ENCODE peak calls at places on chromosomes 12 and 14, in seven cellular contexts. One of them, this sample, is unnamed.

GRCh38 chr14:36344211-36344610 is 23.8 kb upstream of the MBIP start:
- DNase-seq in right lobe of liver: no peak
- DNase-seq in heart left ventricle: no peak
- DNase-seq in IMR-90: peak
- DNase-seq in tibial nerve: no peak
- DNase-seq in A549: no peak
- DNase-seq in adrenal gland: no peak
- DNase-seq in this sample: no peak

GRCh38 chr12:50282581-50283229 is 615 bp downstream of the LIMA1 start:
- DNase-seq in right lobe of liver: no peak
- DNase-seq in heart left ventricle: no peak
- DNase-seq in IMR-90: peak
- DNase-seq in tibial nerve: no peak
- DNase-seq in A549: peak
- DNase-seq in adrenal gland: no peak
- DNase-seq in this sample: peak

GRCh38 chr12:62713190-62713589 is 221.8 kb downstream of the PPM1H start:
- DNase-seq in right lobe of liver: no peak
- DNase-seq in heart left ventricle: no peak
- DNase-seq in IMR-90: no peak
- DNase-seq in tibial nerve: no peak
- DNase-seq in A549: no peak
- DNase-seq in adrenal gland: no peak
- DNase-seq in this sample: no peak

GRCh38 chr14:101925152-101925551 is 39.2 kb upstream of the DYNC1H1 start:
- DNase-seq in right lobe of liver: no peak
- DNase-seq in heart left ventricle: no peak
- DNase-seq in IMR-90: no peak
- DNase-seq in tibial nerve: no peak
- DNase-seq in A549: no peak
- DNase-seq in adrenal gland: no peak
- DNase-seq in this sample: no peak

GRCh38 chr12:104736307-104736706 is 221.8 kb downstream of the SLC41A2 start:
- DNase-seq in right lobe of liver: no peak
- DNase-seq in heart left ventricle: no peak
- DNase-seq in IMR-90: peak
- DNase-seq in tibial nerve: no peak
- DNase-seq in A549: no peak
- DNase-seq in adrenal gland: no peak
- DNase-seq in this sample: no peak

GRCh38 chr12:52847335-52848102 is 1.3 kb downstream of the KRT78 start:
- DNase-seq in right lobe of liver: no peak
- DNase-seq in heart left ventricle: no peak
- DNase-seq in IMR-90: no peak
- DNase-seq in tibial nerve: no peak
- DNase-seq in A549: no peak
- DNase-seq in adrenal gland: no peak
- DNase-seq in this sample: no peak

GRCh38 chr12:105822131-105823103 is 316.3 kb downstream of the NUAK1 start:
- DNase-seq in right lobe of liver: no peak
- DNase-seq in heart left ventricle: no peak
- DNase-seq in IMR-90: no peak
- DNase-seq in tibial nerve: no peak
- DNase-seq in A549: no peak
- DNase-seq in adrenal gland: no peak
- DNase-seq in this sample: no peak

GRCh38 chr12:113439606-113440030 is 17.4 kb downstream of the SDSL start:
- DNase-seq in right lobe of liver: no peak
- DNase-seq in heart left ventricle: no peak
- DNase-seq in IMR-90: peak
- DNase-seq in tibial nerve: no peak
- DNase-seq in A549: peak
- DNase-seq in adrenal gland: peak
- DNase-seq in this sample: no peak

GRCh38 chr14:76773956-76774355 is 12.7 kb downstream of the VASH1 start:
- DNase-seq in right lobe of liver: no peak
- DNase-seq in heart left ventricle: no peak
- DNase-seq in IMR-90: no peak
- DNase-seq in tibial nerve: no peak
- DNase-seq in A549: no peak
- DNase-seq in adrenal gland: no peak
- DNase-seq in this sample: no peak

GRCh38 chr12:124191024-124191359 is 103.9 kb upstream of the RFLNA start:
- DNase-seq in right lobe of liver: no peak
- DNase-seq in heart left ventricle: no peak
- DNase-seq in IMR-90: no peak
- DNase-seq in tibial nerve: no peak
- DNase-seq in A549: no peak
- DNase-seq in adrenal gland: no peak
- DNase-seq in this sample: no peak

GRCh38 chr12:75444444-75445136 is 36.0 kb upstream of the GLIPR1 start:
- DNase-seq in right lobe of liver: no peak
- DNase-seq in heart left ventricle: no peak
- DNase-seq in IMR-90: peak
- DNase-seq in tibial nerve: no peak
- DNase-seq in A549: peak
- DNase-seq in adrenal gland: peak
- DNase-seq in this sample: no peak

GRCh38 chr12:57087689-57088441 is 1.0 kb upstream of the NAB2 start:
- DNase-seq in right lobe of liver: peak
- DNase-seq in heart left ventricle: peak
- DNase-seq in IMR-90: peak
- DNase-seq in tibial nerve: peak
- DNase-seq in A549: peak
- DNase-seq in adrenal gland: peak
- DNase-seq in this sample: peak

GRCh38 chr12:115404761-115405470 is 720.9 kb upstream of the TBX3 start:
- DNase-seq in right lobe of liver: no peak
- DNase-seq in heart left ventricle: no peak
- DNase-seq in IMR-90: peak
- DNase-seq in tibial nerve: no peak
- DNase-seq in A549: no peak
- DNase-seq in adrenal gland: no peak
- DNase-seq in this sample: no peak

GRCh38 chr14:29607129-29607528 is 320.5 kb downstream of the PRKD1 start:
- DNase-seq in right lobe of liver: no peak
- DNase-seq in heart left ventricle: no peak
- DNase-seq in IMR-90: no peak
- DNase-seq in tibial nerve: no peak
- DNase-seq in A549: no peak
- DNase-seq in adrenal gland: no peak
- DNase-seq in this sample: no peak

GRCh38 chr12:99810718-99811593 is 163.4 kb downstream of the GARIN6 start:
- DNase-seq in right lobe of liver: no peak
- DNase-seq in heart left ventricle: no peak
- DNase-seq in IMR-90: peak
- DNase-seq in tibial nerve: no peak
- DNase-seq in A549: peak
- DNase-seq in adrenal gland: no peak
- DNase-seq in this sample: no peak

GRCh38 chr12:76003263-76003640 is 28.3 kb downstream of the PHLDA1 start:
- DNase-seq in right lobe of liver: no peak
- DNase-seq in heart left ventricle: no peak
- DNase-seq in IMR-90: no peak
- DNase-seq in tibial nerve: no peak
- DNase-seq in A549: no peak
- DNase-seq in adrenal gland: no peak
- DNase-seq in this sample: no peak

GRCh38 chr12:16385779-16386646 is 38.6 kb downstream of the MGST1 start:
- DNase-seq in right lobe of liver: peak
- DNase-seq in heart left ventricle: peak
- DNase-seq in IMR-90: peak
- DNase-seq in tibial nerve: no peak
- DNase-seq in A549: peak
- DNase-seq in adrenal gland: peak
- DNase-seq in this sample: no peak

GRCh38 chr12:41190360-41190759 is 2.2 kb downstream of the PDZRN4 start:
- DNase-seq in right lobe of liver: no peak
- DNase-seq in heart left ventricle: no peak
- DNase-seq in IMR-90: no peak
- DNase-seq in tibial nerve: no peak
- DNase-seq in A549: peak
- DNase-seq in adrenal gland: no peak
- DNase-seq in this sample: no peak

GRCh38 chr14:36319899-36320209 is 583 bp downstream of the MBIP start:
- DNase-seq in right lobe of liver: no peak
- DNase-seq in heart left ventricle: no peak
- DNase-seq in IMR-90: peak
- DNase-seq in tibial nerve: no peak
- DNase-seq in A549: no peak
- DNase-seq in adrenal gland: no peak
- DNase-seq in this sample: no peak

GRCh38 chr12:69580074-69580473 is 5.2 kb upstream of the CCT2 start:
- DNase-seq in right lobe of liver: no peak
- DNase-seq in heart left ventricle: no peak
- DNase-seq in IMR-90: no peak
- DNase-seq in tibial nerve: no peak
- DNase-seq in A549: no peak
- DNase-seq in adrenal gland: no peak
- DNase-seq in this sample: no peak

GRCh38 chr12:69583203-69583602 is 2.1 kb upstream of the CCT2 start:
- DNase-seq in right lobe of liver: no peak
- DNase-seq in heart left ventricle: no peak
- DNase-seq in IMR-90: no peak
- DNase-seq in tibial nerve: no peak
- DNase-seq in A549: no peak
- DNase-seq in adrenal gland: no peak
- DNase-seq in this sample: no peak

GRCh38 chr12:69589082-69589481 is 3.8 kb downstream of the CCT2 start:
- DNase-seq in right lobe of liver: no peak
- DNase-seq in heart left ventricle: no peak
- DNase-seq in IMR-90: no peak
- DNase-seq in tibial nerve: no peak
- DNase-seq in A549: no peak
- DNase-seq in adrenal gland: no peak
- DNase-seq in this sample: no peak

GRCh38 chr12:69588527-69588926 is 3.3 kb downstream of the CCT2 start:
- DNase-seq in right lobe of liver: no peak
- DNase-seq in heart left ventricle: no peak
- DNase-seq in IMR-90: no peak
- DNase-seq in tibial nerve: no peak
- DNase-seq in A549: no peak
- DNase-seq in adrenal gland: no peak
- DNase-seq in this sample: no peak

GRCh38 chr12:69585189-69586062 is at the start of gene CCT2:
- DNase-seq in right lobe of liver: peak
- DNase-seq in heart left ventricle: peak
- DNase-seq in IMR-90: peak
- DNase-seq in tibial nerve: peak
- DNase-seq in A549: peak
- DNase-seq in adrenal gland: peak
- DNase-seq in this sample: peak
- TF ChIP-seq POLR2A in right lobe of liver: peak
- TF ChIP-seq POLR2A in heart left ventricle: peak
- TF ChIP-seq POLR2A in IMR-90: peak
- TF ChIP-seq POLR2A in tibial nerve: peak
- TF ChIP-seq POLR2A in A549: peak
- TF ChIP-seq POLR2A in adrenal gland: peak
- TF ChIP-seq POLR2A in this sample: peak

GRCh38 chr12:27534060-27534764 is 10.2 kb downstream of the PPFIBP1 start:
- DNase-seq in right lobe of liver: no peak
- DNase-seq in heart left ventricle: no peak
- DNase-seq in IMR-90: no peak
- DNase-seq in tibial nerve: no peak
- DNase-seq in A549: no peak
- DNase-seq in adrenal gland: no peak
- DNase-seq in this sample: no peak

GRCh38 chr12:27534765-27535161 is 10.8 kb downstream of the PPFIBP1 start:
- DNase-seq in right lobe of liver: no peak
- DNase-seq in heart left ventricle: no peak
- DNase-seq in IMR-90: no peak
- DNase-seq in tibial nerve: no peak
- DNase-seq in A549: no peak
- DNase-seq in adrenal gland: no peak
- DNase-seq in this sample: no peak

GRCh38 chr12:27537855-27538675 is 14.1 kb downstream of the PPFIBP1 start:
- DNase-seq in right lobe of liver: no peak
- DNase-seq in heart left ventricle: no peak
- DNase-seq in IMR-90: no peak
- DNase-seq in tibial nerve: no peak
- DNase-seq in A549: no peak
- DNase-seq in adrenal gland: no peak
- DNase-seq in this sample: no peak

GRCh38 chr12:27531916-27532315 is 7.9 kb downstream of the PPFIBP1 start:
- DNase-seq in right lobe of liver: no peak
- DNase-seq in heart left ventricle: no peak
- DNase-seq in IMR-90: no peak
- DNase-seq in tibial nerve: no peak
- DNase-seq in A549: no peak
- DNase-seq in adrenal gland: no peak
- DNase-seq in this sample: no peak

GRCh38 chr12:27535318-27535717 is 11.3 kb downstream of the PPFIBP1 start:
- DNase-seq in right lobe of liver: no peak
- DNase-seq in heart left ventricle: no peak
- DNase-seq in IMR-90: no peak
- DNase-seq in tibial nerve: no peak
- DNase-seq in A549: no peak
- DNase-seq in adrenal gland: no peak
- DNase-seq in this sample: no peak
- H3K4me3 ChIP-seq in right lobe of liver: no peak
- H3K4me3 ChIP-seq in heart left ventricle: no peak
- H3K4me3 ChIP-seq in IMR-90: no peak
- H3K4me3 ChIP-seq in tibial nerve: no peak
- H3K4me3 ChIP-seq in A549: no peak
- H3K4me3 ChIP-seq in adrenal gland: no peak
- H3K4me3 ChIP-seq in this sample: no peak

DNA sequence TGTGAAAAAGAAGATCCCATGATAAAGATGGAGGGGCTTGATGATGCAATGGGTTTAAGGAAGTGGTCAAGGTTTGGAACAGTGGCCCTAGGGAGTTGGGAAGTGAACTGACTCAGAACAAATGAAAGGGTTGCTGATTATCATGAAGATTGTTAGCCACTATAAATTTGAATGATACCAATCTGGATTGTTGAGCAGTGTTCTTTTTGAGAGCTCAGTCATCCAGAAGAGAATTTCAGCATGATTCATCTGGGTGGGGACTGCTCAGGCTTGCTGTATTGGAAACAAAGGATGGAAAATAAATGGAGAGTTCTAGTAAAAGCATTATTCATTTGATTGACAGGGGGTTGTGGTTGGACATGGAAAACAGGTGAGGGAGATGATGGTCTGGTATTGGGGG is 11.5 kb downstream of the TMEM117 start:
- DNase-seq in right lobe of liver: no peak
- DNase-seq in heart left ventricle: no peak
- DNase-seq in IMR-90: peak
- DNase-seq in tibial nerve: no peak
- DNase-seq in A549: no peak
- DNase-seq in adrenal gland: no peak
- DNase-seq in this sample: no peak
- TF ChIP-seq POLR2A in right lobe of liver: no peak
- TF ChIP-seq POLR2A in heart left ventricle: no peak
- TF ChIP-seq POLR2A in IMR-90: no peak
- TF ChIP-seq POLR2A in tibial nerve: no peak
- TF ChIP-seq POLR2A in A549: no peak
- TF ChIP-seq POLR2A in adrenal gland: no peak
- TF ChIP-seq POLR2A in this sample: no peak

DNA sequence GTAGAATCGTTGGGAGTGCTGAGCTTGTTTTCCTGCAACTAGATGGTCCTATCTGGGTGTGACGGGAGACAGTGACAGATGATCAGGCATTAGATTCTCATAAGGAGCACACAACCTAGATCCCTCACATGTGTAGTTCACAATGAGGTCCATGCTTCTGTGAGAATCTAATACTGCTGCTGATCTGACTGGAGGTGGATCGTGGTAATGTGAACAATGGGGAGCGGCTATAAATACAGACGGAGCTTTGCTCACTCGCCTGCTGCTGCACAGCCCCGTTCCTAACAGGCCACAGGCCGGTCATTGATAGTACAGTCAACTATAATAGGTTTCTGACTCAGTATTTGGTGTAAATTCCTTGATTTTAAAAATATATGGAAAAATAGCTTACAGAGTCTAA is 138.8 kb downstream of the GLT1D1 start:
- DNase-seq in right lobe of liver: no peak
- DNase-seq in heart left ventricle: no peak
- DNase-seq in IMR-90: no peak
- DNase-seq in tibial nerve: no peak
- DNase-seq in A549: no peak
- DNase-seq in adrenal gland: no peak
- DNase-seq in this sample: no peak
- H3K4me3 ChIP-seq in right lobe of liver: no peak
- H3K4me3 ChIP-seq in heart left ventricle: no peak
- H3K4me3 ChIP-seq in IMR-90: no peak
- H3K4me3 ChIP-seq in tibial nerve: no peak
- H3K4me3 ChIP-seq in A549: no peak
- H3K4me3 ChIP-seq in adrenal gland: no peak
- H3K4me3 ChIP-seq in this sample: no peak

This sample was measured in lower leg skin.